ENCODE peak calls at places on chromosomes 3 and 15, in five cellular contexts. E is AML-193, K is neural progenitor cell, I is right atrium auricular region, A is amniotic stem cell. J is an unnamed sample.

GRCh38 chr3:148173836-148174235 is 523.9 kb upstream of the AGTR1 start:
- DNase-seq in K (no peak), I (no peak), E (no peak), A (no peak), J (no peak)

GRCh38 chr3:192841428-192841827 is 76.2 kb downstream of the MB21D2 start:
- DNase-seq in I (no peak), K (no peak), A (no peak), E (no peak), J (no peak)

GRCh38 chr3:53142986-53143385 is 12.8 kb upstream of the RFT1 start:
- DNase-seq in A (no peak), I (no peak), K (no peak), E (peak), J (no peak)

GRCh38 chr3:18284716-18285115 is 140.4 kb downstream of the SATB1 start:
- DNase-seq in K (no peak), I (no peak), A (no peak), E (no peak), J (no peak)

GRCh38 chr3:159263750-159264561 is 462.1 kb downstream of the MFSD1 start:
- DNase-seq in I (no peak), A (peak), K (peak), E (peak), J (no peak)

GRCh38 chr3:184236033-184236410 is 6.6 kb downstream of the VWA5B2 start:
- DNase-seq in E (no peak), K (no peak), A (no peak), I (no peak), J (no peak)

GRCh38 chr15:70091649-70092461 is 5.9 kb downstream of the TLE3 start:
- DNase-seq in K (no peak), E (no peak), A (no peak), I (no peak), J (no peak)

GRCh38 chr15:74400915-74401757 is 32.6 kb downstream of the SEMA7A start:
- DNase-seq in E (no peak), A (no peak), I (no peak), K (no peak), J (no peak)

GRCh38 chr15:32871887-32872286 is 154.1 kb downstream of the GREM1 start:
- DNase-seq in I (no peak), E (no peak), K (no peak), A (no peak), J (no peak)

GRCh38 chr3:37712387-37712786 is 149.3 kb upstream of the CTDSPL start:
- DNase-seq in E (no peak), A (no peak), I (no peak), K (no peak), J (no peak)

GRCh38 chr3:148614463-148614862 is 83.2 kb upstream of the AGTR1 start:
- DNase-seq in I (no peak), E (no peak), K (peak), A (no peak), J (no peak)

GRCh38 chr3:136787226-136787793 is 31.6 kb upstream of the SLC35G2 start:
- DNase-seq in I (no peak), A (no peak), K (no peak), E (no peak), J (no peak)

GRCh38 chr3:10956531-10956930 is 36.0 kb upstream of the SLC6A1 start:
- DNase-seq in K (no peak), A (no peak), E (no peak), I (no peak), J (no peak)

GRCh38 chr3:135918600-135918999 is 46.9 kb upstream of the PPP2R3A start:
- DNase-seq in K (peak), I (no peak), A (peak), E (peak), J (no peak)

GRCh38 chr3:51819709-51820406 is 40.8 kb upstream of the IQCF6 start:
- DNase-seq in I (no peak), E (no peak), A (no peak), K (peak), J (peak)

GRCh38 chr15:67834593-67835348 is 5.1 kb downstream of the RNU6-1 start:
- DNase-seq in E (no peak), K (peak), I (no peak), A (no peak), J (no peak)

J was measured in H9.